ENCODE peak calls at places on chromosomes 11 and 22, in ten cellular contexts. M is small intestine, O is GM12878, F is cardiac fibroblast, Y is fibroblast of villous mesenchyme, P is dorsolateral prefrontal cortex, B is lower lobe of right lung, Z is H7, H is upper lobe of right lung, C is fibroblast of mammary gland. R is an unnamed sample.

GRCh38 chr22:44211256-44211945 is 30.7 kb downstream of the PARVG start:
- DNase-seq in H (no peak), P (no peak), O (no peak), M (no peak), F (peak; percentile 17), Y (no peak), C (peak; percentile 44), Z (peak; percentile 19), B (no peak), R (peak; percentile 69)

GRCh38 chr11:3341298-3341697 is 37.6 kb downstream of the ZNF195 start:
- DNase-seq in Z (peak; percentile 78), B (peak; percentile 67), H (peak; percentile 80), P (no peak), M (peak; percentile 61), Y (peak; percentile 44), O (no peak), C (peak; percentile 49), F (peak; percentile 47), R (no peak)

GRCh38 chr11:3000032-3000961 is 8.2 kb upstream of the NAP1L4 start:
- DNase-seq in F (peak; percentile 39), H (peak; percentile 69), C (peak; percentile 53), Z (peak; percentile 44), M (no peak), P (peak; percentile 98), O (no peak), Y (peak; percentile 25), B (peak; percentile 70), R (peak; percentile 72)

GRCh38 chr11:57972013-57972367 is 51.7 kb upstream of the OR9Q1 start:
- DNase-seq in C (no peak), Z (no peak), F (no peak), H (no peak), O (no peak), M (no peak), B (no peak), Y (no peak), P (no peak), R (no peak)

GRCh38 chr11:776459-777287 is 614 bp downstream of the GATD1 start:
- DNase-seq in P (no peak), C (no peak), B (peak; percentile 56), Y (peak; percentile 36), Z (peak; percentile 100), F (no peak), O (no peak), H (peak; percentile 74), M (peak; percentile 22), R (no peak)

GRCh38 chr11:113373306-113373705 is 14.3 kb upstream of the ANKK1 start:
- DNase-seq in F (peak; percentile 79), P (no peak), M (peak; percentile 10), Z (no peak), B (no peak), Y (peak; percentile 23), C (peak; percentile 69), O (no peak), H (no peak), R (no peak)

GRCh38 chr22:27100789-27101188 is 443.4 kb downstream of the MIAT start:
- DNase-seq in M (no peak), B (no peak), P (no peak), C (no peak), Z (peak; percentile 84), H (no peak), Y (peak; percentile 64), O (no peak), F (no peak), R (no peak)

GRCh38 chr22:31829505-31829904 is 75.7 kb downstream of the DEPDC5 start:
- DNase-seq in O (peak; percentile 19), M (peak; percentile 38), F (peak; percentile 91), H (no peak), B (no peak), Z (no peak), P (peak; percentile 31), C (peak; percentile 96), Y (peak; percentile 92), R (no peak)

GRCh38 chr11:106464728-106465127 is 387.3 kb downstream of the AASDHPPT start:
- DNase-seq in C (no peak), Z (no peak), Y (no peak), P (no peak), O (no peak), H (no peak), M (no peak), B (no peak), F (no peak), R (no peak)

GRCh38 chr11:1749787-1750351 is 526 bp downstream of the IFITM10 start:
- DNase-seq in O (no peak), Y (peak; percentile 55), P (no peak), C (peak; percentile 96), Z (peak; percentile 77), F (peak; percentile 96), H (peak; percentile 65), M (peak; percentile 22), B (peak; percentile 42), R (no peak)

GRCh38 chr11:131841028-131841427 is 470.6 kb downstream of the NTM start:
- DNase-seq in M (no peak), C (no peak), Y (peak; percentile 1), O (no peak), H (no peak), F (peak; percentile 23), B (no peak), P (no peak), Z (no peak), R (no peak)

GRCh38 chr22:45672564-45673481 is 1.2 kb downstream of the ATXN10 start:
- DNase-seq in M (no peak), Z (no peak), P (no peak), O (no peak), F (peak; percentile 48), Y (no peak), C (no peak), B (no peak), H (no peak), R (no peak)

GRCh38 chr22:43743131-43743530 is 69.0 kb downstream of the EFCAB6 start:
- DNase-seq in P (no peak), C (no peak), Z (peak; percentile 85), F (no peak), M (no peak), H (no peak), Y (no peak), O (no peak), B (no peak), R (no peak)

GRCh38 chr11:58575377-58576020 is at the start of gene LPXN:
- DNase-seq in Y (no peak), Z (no peak), O (no peak), M (peak; percentile 39), C (peak; percentile 81), P (no peak), H (no peak), B (no peak), F (peak; percentile 79), R (no peak)

GRCh38 chr11:2105536-2105935 is 33.7 kb downstream of the IGF2 start:
- DNase-seq in F (no peak), P (no peak), C (no peak), Z (no peak), Y (no peak), B (peak; percentile 10), O (no peak), H (no peak), M (no peak), R (no peak)

GRCh38 chr11:118838905-118839553 is 44.7 kb upstream of the CXCR5 start:
- DNase-seq in Y (peak; percentile 33), P (no peak), O (peak; percentile 85), Z (no peak), C (no peak), B (no peak), H (no peak), F (no peak), M (no peak), R (no peak)

DNA sequence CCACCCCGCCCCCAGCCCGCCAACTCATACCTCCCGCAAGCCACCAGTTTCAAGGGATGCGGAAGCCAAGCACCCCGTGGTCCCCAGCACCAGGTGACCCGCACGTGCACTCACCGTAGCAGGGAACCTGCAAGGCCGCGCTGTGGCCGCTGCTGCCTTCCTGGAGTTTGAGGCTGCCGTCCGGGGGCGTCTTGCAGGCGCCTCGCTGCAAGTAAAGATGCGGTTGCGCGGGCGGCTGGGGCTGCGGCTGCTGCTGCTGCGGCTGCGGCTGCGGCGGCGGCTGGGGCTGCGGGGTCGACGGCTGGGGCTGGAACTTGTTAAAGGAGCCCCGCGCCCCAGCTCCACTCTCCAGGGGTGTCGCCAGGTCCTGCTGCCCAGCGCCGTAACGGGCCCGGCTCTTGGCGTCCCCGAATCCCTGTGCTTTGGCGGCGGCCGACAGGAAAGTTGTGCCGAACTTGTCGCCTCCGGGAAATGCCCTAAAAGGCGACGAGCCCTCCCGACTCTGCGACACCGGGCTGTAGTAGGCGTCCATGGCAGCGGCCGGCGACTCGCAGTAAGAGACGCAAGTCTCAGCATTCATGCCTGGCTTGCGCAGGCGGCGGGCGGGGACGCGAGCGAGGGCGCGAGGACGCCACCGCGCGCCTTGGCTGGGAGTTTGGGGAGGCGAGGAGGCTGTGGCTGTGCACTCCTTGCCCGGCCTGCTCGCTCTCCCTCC is at the start of gene ALX4:
- DNase-seq in P (no peak), M (no peak), H (no peak), F (peak; percentile 52), Y (no peak), B (no peak), C (no peak), O (no peak), Z (peak; percentile 91), R (no peak)
- H3K4me3 ChIP-seq in P (peak within 1 kb of the TSS; percentile 29), M (no peak within 1 kb of the TSS), H (peak within 1 kb of the TSS; percentile 26), F (peak within 1 kb of the TSS; percentile 41), Y (peak within 1 kb of the TSS; percentile 32), B (peak within 1 kb of the TSS; percentile 31), C (no peak within 1 kb of the TSS), O (no peak within 1 kb of the TSS), Z (peak within 1 kb of the TSS; percentile 32), R (peak within 1 kb of the TSS; percentile 70)

GRCh38 chr22:19713650-19714319 is 518 bp upstream of the SEPTIN5 start:
- DNase-seq in Z (peak; percentile 91), P (no peak), Y (no peak), F (no peak), O (no peak), M (no peak), H (no peak), B (no peak), C (no peak), R (no peak)
- H3K4me3 ChIP-seq in Z (peak overlapping the region; percentile 27), P (peak overlapping the region; percentile 53), Y (peak overlapping the region; percentile 57), F (peak overlapping the region; percentile 51), O (no peak overlapping the region), M (no peak overlapping the region), H (peak overlapping the region; percentile 38), B (peak overlapping the region; percentile 56), C (peak overlapping the region; percentile 29), R (peak overlapping the region; percentile 89)

DNA sequence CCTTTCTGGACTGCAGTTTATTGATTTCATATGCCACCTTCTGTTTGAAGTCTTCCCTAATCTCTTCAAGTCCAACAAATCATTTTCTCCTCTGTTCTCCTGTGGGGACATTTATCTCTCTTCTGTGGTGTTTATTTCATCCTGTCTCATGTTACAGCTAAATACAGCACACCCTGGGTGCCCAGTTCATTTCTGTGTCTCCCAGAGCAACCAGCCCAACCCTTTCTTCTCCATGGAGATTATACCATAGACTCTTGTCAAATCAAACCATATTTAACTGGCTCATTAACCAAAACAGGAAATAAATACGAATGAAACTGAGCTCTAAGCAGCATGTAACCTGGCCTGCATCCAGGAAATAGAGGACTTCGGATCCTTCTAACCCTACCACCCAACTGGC is at the start of gene MS4A8:
- DNase-seq in O (no peak), H (no peak), C (no peak), M (peak; percentile 97), Y (no peak), Z (no peak), P (no peak), F (no peak), B (no peak), R (no peak)
- H3K4me3 ChIP-seq in O (no peak within 1 kb of the TSS), H (no peak within 1 kb of the TSS), C (no peak within 1 kb of the TSS), M (no peak within 1 kb of the TSS), Y (no peak within 1 kb of the TSS), Z (no peak within 1 kb of the TSS), P (no peak within 1 kb of the TSS), F (no peak within 1 kb of the TSS), B (no peak within 1 kb of the TSS), R (no peak within 1 kb of the TSS)

GRCh38 chr22:24954856-24955255 is 2.3 kb downstream of the KIAA1671 start:
- DNase-seq in Y (no peak), O (no peak), P (no peak), F (no peak), B (no peak), C (no peak), Z (no peak), M (no peak), H (no peak), R (no peak)
- H3K4me3 ChIP-seq in Y (no peak overlapping the region), O (no peak overlapping the region), P (no peak overlapping the region), F (no peak overlapping the region), B (no peak overlapping the region), C (no peak overlapping the region), Z (no peak overlapping the region), M (no peak overlapping the region), H (no peak overlapping the region), R (no peak overlapping the region)

R was measured in coronary artery.